ENCODE peak calls at places on chromosomes 12 and 14, in ten cellular contexts. D is neural progenitor cell, K is nephron progenitor cell, I is thoracic aorta, B is OCI-LY7, J is fibroblast of mammary gland, Y is CD14-positive monocyte, H is fibroblast of lung, X is pancreas, L is AG04450. A is an unnamed sample.

GRCh38 chr12:29578731-29579130 is 81.2 kb upstream of the OVCH1 start:
- DNase-seq in D (no peak), K (no peak), I (no peak), B (no peak), J (no peak), Y (no peak), H (no peak), X (no peak), L (no peak), A (no peak)

GRCh38 chr12:43206396-43206795 is 345.6 kb downstream of the ADAMTS20 start:
- DNase-seq in D (no peak), K (no peak), I (no peak), B (no peak), J (peak; percentile 55), Y (no peak), H (no peak), X (no peak), L (peak; percentile 7), A (peak; percentile 19)

GRCh38 chr14:74414380-74414779 is 11.6 kb downstream of the SYNDIG1L start:
- DNase-seq in D (peak; percentile 77), K (peak; percentile 31), I (no peak), B (no peak), J (no peak), Y (no peak), H (no peak), X (no peak), L (no peak), A (no peak)

GRCh38 chr12:132492951-132493350 is 3.0 kb downstream of the FBRSL1 start:
- DNase-seq in D (no peak), K (no peak), I (no peak), B (no peak), J (no peak), Y (no peak), H (no peak), X (no peak), L (no peak), A (no peak)

GRCh38 chr14:22824711-22825359 is 4.9 kb upstream of the MRPL52 start:
- DNase-seq in D (no peak), K (no peak), I (no peak), B (peak; percentile 76), J (peak; percentile 98), Y (no peak), H (peak; percentile 95), X (no peak), L (peak; percentile 87), A (no peak)

GRCh38 chr12:109877504-109878246 is 2.7 kb downstream of the GLTP start:
- DNase-seq in D (no peak), K (no peak), I (no peak), B (no peak), J (no peak), Y (no peak), H (no peak), X (no peak), L (no peak), A (no peak)

GRCh38 chr12:111557271-111558106 is 41.6 kb downstream of the ATXN2 start:
- DNase-seq in D (no peak), K (no peak), I (no peak), B (no peak), J (no peak), Y (no peak), H (no peak), X (no peak), L (no peak), A (no peak)

GRCh38 chr14:101474563-101475467 is 86.5 kb upstream of the DIO3 start:
- DNase-seq in D (no peak), K (no peak), I (no peak), B (no peak), J (no peak), Y (no peak), H (peak; percentile 29), X (no peak), L (no peak), A (no peak)

GRCh38 chr12:12715459-12716150 is 1.6 kb upstream of the CDKN1B start:
- DNase-seq in D (no peak), K (no peak), I (no peak), B (peak; percentile 64), J (no peak), Y (no peak), H (no peak), X (no peak), L (no peak), A (no peak)

GRCh38 chr12:6843118-6843902 is 2.6 kb downstream of the GNB3 start:
- DNase-seq in D (peak; percentile 37), K (no peak), I (no peak), B (peak; percentile 68), J (no peak), Y (no peak), H (no peak), X (no peak), L (no peak), A (no peak)

GRCh38 chr14:24238123-24238522 is 4.3 kb downstream of the TINF2 start:
- DNase-seq in D (no peak), K (no peak), I (no peak), B (no peak), J (no peak), Y (no peak), H (no peak), X (no peak), L (no peak), A (no peak)

GRCh38 chr14:68779761-68780323 is 13.0 kb downstream of the ZFP36L1 start:
- DNase-seq in D (no peak), K (no peak), I (no peak), B (no peak), J (peak; percentile 98), Y (no peak), H (peak; percentile 88), X (no peak), L (no peak), A (peak; percentile 57)

GRCh38 chr12:71691504-71692129 is 5.7 kb downstream of the TMEM19 start:
- DNase-seq in D (no peak), K (no peak), I (no peak), B (peak; percentile 57), J (no peak), Y (no peak), H (no peak), X (peak; percentile 51), L (no peak), A (no peak)

GRCh38 chr14:102979406-102979805 is 56.9 kb downstream of the AMN start:
- DNase-seq in D (no peak), K (no peak), I (no peak), B (no peak), J (no peak), Y (no peak), H (no peak), X (no peak), L (no peak), A (no peak)

GRCh38 chr14:74459981-74460380 is 33.1 kb downstream of the NPC2 start:
- DNase-seq in D (no peak), K (no peak), I (no peak), B (no peak), J (no peak), Y (no peak), H (no peak), X (no peak), L (no peak), A (no peak)

GRCh38 chr12:119693006-119693405 is 25.1 kb downstream of the PRKAB1 start:
- DNase-seq in D (no peak), K (no peak), I (no peak), B (no peak), J (peak; percentile 97), Y (no peak), H (peak; percentile 95), X (peak; percentile 64), L (peak; percentile 52), A (peak; percentile 98)

GRCh38 chr14:53295372-53295771 is 142.2 kb upstream of the DDHD1 start:
- DNase-seq in D (no peak), K (no peak), I (no peak), B (no peak), J (no peak), Y (no peak), H (no peak), X (no peak), L (no peak), A (no peak)

GRCh38 chr12:43758247-43758727 is 303 bp downstream of the PUS7L start:
- DNase-seq in D (peak; percentile 43), K (no peak), I (no peak), B (no peak), J (peak; percentile 33), Y (no peak), H (no peak), X (no peak), L (no peak), A (no peak)

GRCh38 chr12:117689857-117690256 is 278.9 kb downstream of the KSR2 start:
- DNase-seq in D (no peak), K (no peak), I (no peak), B (no peak), J (no peak), Y (no peak), H (no peak), X (no peak), L (no peak), A (no peak)

GRCh38 chr14:67574156-67574555 is 25.9 kb downstream of the PIGH start:
- DNase-seq in D (no peak), K (no peak), I (no peak), B (no peak), J (no peak), Y (no peak), H (no peak), X (no peak), L (no peak), A (no peak)

GRCh38 chr14:100543471-100544455 is 43.5 kb downstream of the BEGAIN start:
- DNase-seq in D (no peak), K (no peak), I (no peak), B (no peak), J (no peak), Y (no peak), H (no peak), X (no peak), L (no peak), A (no peak)

GRCh38 chr14:105439710-105440553 is 20.3 kb downstream of the MTA1 start:
- DNase-seq in D (no peak), K (no peak), I (no peak), B (no peak), J (no peak), Y (peak; percentile 31), H (no peak), X (no peak), L (no peak), A (no peak)
- TF ChIP-seq CTCF in D (no peak), K (no peak), I (no peak), B (no peak), J (no peak), Y (no peak), H (no peak), X (no peak), L (no peak), A (no peak)

GRCh38 chr12:54012631-54013398 is 4.0 kb downstream of the HOXC8 start:
- DNase-seq in D (no peak), K (no peak), I (no peak), B (peak; percentile 36), J (peak; percentile 51), Y (no peak), H (no peak), X (no peak), L (no peak), A (no peak)
- TF ChIP-seq CTCF in D (peak; percentile 8), K (no peak), I (no peak), B (peak; percentile 62), J (peak; percentile 2), Y (no peak), H (no peak), X (no peak), L (no peak), A (no peak)

GRCh38 chr12:100741084-100741711 is 53.4 kb upstream of the ANO4 start:
- DNase-seq in D (peak; percentile 36), K (no peak), I (no peak), B (peak; percentile 44), J (peak; percentile 41), Y (no peak), H (peak; percentile 47), X (no peak), L (no peak), A (peak; percentile 46)
- TF ChIP-seq CTCF in D (peak; percentile 81), K (peak; percentile 60), I (peak; percentile 32), B (peak; percentile 92), J (peak; percentile 80), Y (peak; percentile 73), H (peak; percentile 71), X (peak; percentile 52), L (peak; percentile 71), A (peak; percentile 70)

GRCh38 chr12:123761841-123762714 is at the start of gene DNAH10:
- DNase-seq in D (peak; percentile 92), K (peak; percentile 88), I (no peak), B (peak; percentile 10), J (peak; percentile 6), Y (no peak), H (peak; percentile 26), X (no peak), L (no peak), A (peak; percentile 81)
- TF ChIP-seq CTCF in D (peak; percentile 74), K (peak; percentile 41), I (no peak), B (no peak), J (no peak), Y (no peak), H (peak; percentile 11), X (no peak), L (peak; percentile 29), A (peak; percentile 45)